ENCODE peak calls at places on chromosomes 5 and 9, in six cellular contexts. Z is H1, R is lower leg skin, K is bronchial epithelial cell, Q is WTC11, C is cardiac fibroblast. W is an unnamed sample.

GRCh38 chr5:136016945-136017530 is 11.8 kb upstream of the TGFBI start:
- DNase-seq in Q (no peak), Z (no peak), C (peak), R (no peak), K (peak), W (no peak)

GRCh38 chr5:170517411-170517810 is 13.6 kb downstream of the KCNIP1 start:
- DNase-seq in Z (no peak), C (no peak), Q (no peak), R (no peak), K (no peak), W (no peak)

GRCh38 chr5:24232929-24233328 is 411.8 kb downstream of the CDH10 start:
- DNase-seq in K (no peak), R (no peak), C (no peak), Q (no peak), Z (no peak), W (no peak)

GRCh38 chr9:112751059-112751795 is 667 bp downstream of the SNX30 start:
- DNase-seq in K (peak), Z (peak), C (peak), Q (peak), R (peak), W (peak)

GRCh38 chr5:91840412-91840811 is 457.3 kb upstream of the ARRDC3 start:
- DNase-seq in K (no peak), C (no peak), Z (no peak), R (no peak), Q (no peak), W (no peak)

GRCh38 chr5:158398360-158399201 is 539.6 kb upstream of the CLINT1 start:
- DNase-seq in Q (no peak), C (no peak), K (no peak), Z (no peak), R (no peak), W (no peak)

GRCh38 chr5:103259705-103260355 is 1.3 kb downstream of the MACIR start:
- DNase-seq in C (peak), Z (peak), K (peak), Q (peak), R (peak), W (peak)

GRCh38 chr5:143063175-143063970 is 293.2 kb downstream of the ARHGAP26 start:
- DNase-seq in Z (no peak), R (peak), Q (no peak), C (peak), K (no peak), W (no peak)

GRCh38 chr9:69121155-69122085 is 52.7 kb upstream of the TJP2 start:
- DNase-seq in C (peak), Q (peak), K (no peak), R (peak), Z (peak), W (peak)

GRCh38 chr5:73436535-73437125 is 11.9 kb downstream of the FOXD1 start:
- DNase-seq in C (no peak), Q (peak), Z (peak), R (no peak), K (no peak), W (peak)

GRCh38 chr9:20292002-20292401 is 330.3 kb downstream of the MLLT3 start:
- DNase-seq in K (peak), Z (no peak), C (peak), R (no peak), Q (no peak), W (no peak)

GRCh38 chr5:127355342-127355741 is 64.7 kb downstream of the MEGF10 start:
- DNase-seq in K (no peak), Z (no peak), R (no peak), C (no peak), Q (no peak), W (no peak)

GRCh38 chr9:68454579-68455334 is 85.9 kb downstream of the TMEM252 start:
- DNase-seq in R (no peak), Q (no peak), Z (no peak), C (no peak), K (no peak), W (no peak)

GRCh38 chr9:99398241-99398640 is 176.2 kb downstream of the SEC61B start:
- DNase-seq in K (no peak), C (no peak), Z (no peak), R (no peak), Q (no peak), W (no peak)

GRCh38 chr5:882253-883185 is 10.1 kb downstream of the BRD9 start:
- DNase-seq in Z (no peak), Q (no peak), C (no peak), R (no peak), K (no peak), W (no peak)

GRCh38 chr5:34913072-34913471 is 2.2 kb downstream of the RAD1 start:
- DNase-seq in K (no peak), Z (no peak), Q (no peak), R (no peak), C (peak), W (no peak)

GRCh38 chr5:77143998-77144836 is 57.1 kb upstream of the ZBED3 start:
- DNase-seq in Z (peak), R (peak), Q (peak), C (peak), K (peak), W (peak)

GRCh38 chr9:137919649-137920101 is 42.1 kb downstream of the CACNA1B start:
- DNase-seq in Q (no peak), Z (no peak), R (no peak), C (no peak), K (no peak), W (no peak)

GRCh38 chr9:22401671-22402070 is 45.0 kb upstream of the DMRTA1 start:
- DNase-seq in Q (no peak), Z (no peak), K (no peak), C (no peak), R (no peak), W (no peak)

GRCh38 chr9:18256574-18256973 is 217.4 kb upstream of the ADAMTSL1 start:
- DNase-seq in Q (no peak), Z (no peak), K (peak), R (no peak), C (peak), W (no peak)

GRCh38 chr9:115213777-115214428 is 95.9 kb upstream of the TNC start:
- DNase-seq in C (peak), R (peak), Z (no peak), K (peak), Q (no peak), W (no peak)

GRCh38 chr5:54178991-54179390 is 131.4 kb downstream of the ARL15 start:
- DNase-seq in R (no peak), Q (no peak), Z (no peak), C (no peak), K (no peak), W (no peak)

GRCh38 chr5:33557605-33558004 is 116.8 kb downstream of the TARS1 start:
- DNase-seq in Q (no peak), Z (no peak), C (no peak), K (no peak), R (no peak), W (no peak)

DNA sequence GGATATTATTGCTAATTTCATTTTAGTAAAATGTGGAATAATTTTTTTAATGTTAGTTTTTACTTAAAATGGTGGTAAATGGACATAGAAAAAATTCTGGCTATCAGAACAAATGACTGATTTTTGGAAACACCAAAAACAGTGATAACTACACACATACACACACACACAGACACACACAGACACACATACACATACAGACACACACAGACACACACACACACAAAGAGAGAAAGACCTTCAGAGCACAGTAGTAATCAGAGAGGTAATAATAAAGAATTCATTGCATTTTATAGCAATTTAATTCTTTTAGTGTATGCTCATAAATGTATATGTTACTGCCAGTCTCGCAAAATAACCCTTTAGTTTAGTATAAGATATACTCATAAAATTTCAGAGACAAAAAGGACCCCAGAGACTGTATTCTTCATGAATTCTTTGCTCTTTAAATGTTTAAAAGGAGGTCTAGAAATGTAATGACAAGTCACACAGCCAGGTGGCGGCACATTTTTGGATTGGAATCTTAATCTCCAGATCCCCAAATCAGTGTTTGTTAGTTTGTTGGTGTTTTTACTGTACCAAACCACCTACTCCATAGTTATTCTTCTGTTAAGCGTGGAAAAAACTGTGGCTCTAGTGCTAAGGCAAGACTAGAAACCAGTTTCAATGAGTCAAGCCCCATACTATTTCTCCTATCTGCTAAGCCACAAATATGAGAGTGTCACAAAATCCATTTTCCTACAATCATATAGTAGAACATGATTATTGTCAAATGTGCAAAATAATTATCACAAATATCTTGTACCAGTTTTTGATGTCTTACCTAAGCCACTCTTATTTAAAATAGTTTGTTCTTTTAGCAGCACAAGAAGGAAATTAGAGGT is 109.9 kb downstream of the EDIL3 start:
- DNase-seq in Z (peak), Q (peak), K (peak), R (peak), C (peak), W (peak)
- TF ChIP-seq CTCF in Z (peak), Q (peak), K (peak), R (no peak), C (peak), W (peak)

GRCh38 chr5:114018178-114018577 is 343.7 kb upstream of the KCNN2 start:
- DNase-seq in K (no peak), R (no peak), Z (no peak), C (no peak), Q (no peak), W (no peak)
- TF ChIP-seq CTCF in K (no peak), R (no peak), Z (peak), C (no peak), Q (no peak), W (no peak)

GRCh38 chr5:10222326-10222725 is 27.4 kb downstream of the ATPSCKMT start:
- DNase-seq in R (no peak), Q (no peak), K (no peak), Z (no peak), C (no peak), W (no peak)

GRCh38 chr5:10219068-10219467 is 30.6 kb downstream of the ATPSCKMT start:
- DNase-seq in Z (no peak), R (no peak), Q (no peak), K (no peak), C (no peak), W (no peak)

GRCh38 chr5:10218658-10219057 is 31.0 kb downstream of the ATPSCKMT start:
- DNase-seq in Q (no peak), R (no peak), Z (no peak), C (no peak), K (no peak), W (no peak)

GRCh38 chr5:10216107-10216506 is 33.6 kb downstream of the ATPSCKMT start:
- DNase-seq in Q (no peak), K (no peak), Z (no peak), C (no peak), R (no peak), W (no peak)

DNA sequence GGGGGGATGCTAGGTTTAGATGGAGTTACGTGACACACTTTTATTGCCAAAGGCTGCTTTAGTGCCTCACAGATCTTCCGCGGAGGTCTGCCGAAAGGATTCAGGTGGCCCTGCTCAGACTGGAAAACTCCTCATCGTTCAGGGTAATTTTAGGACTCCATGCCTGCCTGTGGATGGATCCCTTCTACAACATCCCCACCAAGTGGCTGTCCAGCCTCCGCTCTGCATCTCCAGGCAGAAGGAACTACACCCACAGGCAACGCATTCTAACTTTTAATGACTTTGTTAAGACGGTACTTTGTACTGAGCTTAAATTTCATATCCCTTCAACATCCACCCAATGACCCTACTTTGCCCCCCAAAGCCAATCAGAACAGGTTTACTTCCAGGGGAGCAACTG is 29.4 kb downstream of the ATPSCKMT start:
- DNase-seq in C (no peak), Z (no peak), R (no peak), Q (peak), K (no peak), W (no peak)
- TF ChIP-seq CTCF in C (no peak), Z (peak), R (no peak), Q (no peak), K (no peak), W (no peak)

GRCh38 chr9:121038452-121039203 is 11.4 kb downstream of the C5 start:
- DNase-seq in R (no peak), C (no peak), Z (no peak), Q (no peak), K (no peak), W (no peak)

GRCh38 chr9:121029469-121029868 is 20.6 kb downstream of the C5 start:
- DNase-seq in C (no peak), Q (no peak), Z (no peak), R (no peak), K (no peak), W (no peak)

DNA sequence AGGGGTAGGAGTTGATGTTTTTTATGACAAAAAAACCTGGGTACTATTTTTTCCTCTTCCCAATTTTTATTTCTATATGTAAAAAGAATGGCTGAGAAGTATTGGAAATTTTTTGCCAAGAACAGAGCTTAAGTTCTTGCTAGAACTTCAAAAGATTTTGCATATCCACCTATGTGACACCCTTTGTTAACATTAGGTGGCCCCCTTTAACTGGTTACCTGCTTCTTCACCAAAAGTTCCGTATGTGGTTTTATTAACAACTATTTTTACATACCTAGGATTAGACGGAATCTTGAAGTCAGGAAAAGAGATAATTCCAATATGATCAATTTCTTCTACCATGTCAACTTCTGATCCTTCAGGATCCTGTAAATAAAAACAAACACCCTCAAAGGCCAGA is 15.5 kb downstream of the C5 start:
- DNase-seq in Q (no peak), C (no peak), Z (no peak), R (no peak), K (no peak), W (no peak)
- TF ChIP-seq CTCF in Q (no peak), C (no peak), Z (no peak), R (no peak), K (no peak), W (no peak)

GRCh38 chr5:175485631-175486030 is 7.3 kb downstream of the SFXN1 start:
- DNase-seq in R (no peak), Z (no peak), K (no peak), Q (no peak), C (no peak), W (no peak)
- TF ChIP-seq CTCF in R (no peak), Z (no peak), K (no peak), Q (no peak), C (no peak), W (no peak)

DNA sequence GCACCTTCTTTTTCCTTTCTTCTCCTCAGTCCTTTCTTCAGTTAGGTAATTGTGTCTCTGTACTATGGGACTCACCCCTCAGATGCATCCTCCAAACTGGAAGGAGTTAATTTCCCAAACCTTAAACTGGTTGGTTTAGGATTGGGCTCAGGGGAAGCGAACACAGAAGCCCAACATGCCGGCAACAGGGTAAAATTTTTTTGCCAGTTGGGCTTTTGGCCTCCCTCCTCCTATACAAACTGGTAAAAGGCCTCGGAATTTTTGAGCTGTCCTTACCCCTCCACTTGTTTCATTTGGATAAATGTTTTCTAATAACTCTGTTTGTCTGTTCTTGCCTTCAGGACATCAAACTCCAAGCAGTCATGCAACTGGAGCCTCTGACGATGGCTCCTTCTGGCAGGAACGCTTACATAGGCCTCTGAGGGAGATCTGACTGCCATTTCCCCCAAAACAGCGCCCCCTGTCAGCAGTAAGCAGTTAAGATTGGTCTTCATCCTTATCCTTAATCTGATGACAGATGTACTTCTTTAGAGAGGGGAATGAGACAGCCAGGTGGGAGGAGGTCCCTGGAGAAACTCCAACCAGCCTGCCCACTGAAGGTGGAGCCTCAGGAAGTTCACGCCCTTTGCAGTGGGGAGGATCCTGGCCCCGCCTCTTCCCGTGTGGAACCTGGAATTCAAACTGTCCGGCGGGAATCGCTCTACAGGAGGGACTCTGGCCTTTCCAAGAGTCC is 57.8 kb upstream of the SPINK5 start:
- DNase-seq in Z (peak), K (no peak), C (no peak), Q (peak), R (no peak), W (no peak)
- TF ChIP-seq CTCF in Z (peak), K (no peak), C (peak), Q (peak), R (no peak), W (no peak)

DNA sequence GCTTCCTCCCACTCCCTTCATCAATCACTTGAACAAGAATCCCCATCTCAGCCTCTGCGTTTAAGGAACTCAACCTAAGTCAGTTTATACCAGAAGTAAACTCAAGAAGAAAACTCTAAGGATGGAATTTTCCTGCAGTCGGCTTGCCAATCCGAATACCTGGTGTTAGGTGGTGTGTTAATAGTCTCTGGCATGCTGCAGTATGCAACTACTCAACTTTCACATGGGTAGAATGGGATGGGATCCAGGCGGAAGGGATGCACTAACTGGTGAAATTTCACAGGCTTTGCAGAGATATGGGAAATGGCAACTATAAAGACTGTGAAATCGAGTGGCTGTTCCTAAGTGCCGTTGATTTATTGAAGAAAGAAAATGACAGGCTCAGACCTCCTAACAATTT is 560.6 kb downstream of the TLE1 start:
- DNase-seq in Z (no peak), C (no peak), R (no peak), Q (no peak), K (no peak), W (no peak)
- TF ChIP-seq CTCF in Z (no peak), C (no peak), R (no peak), Q (no peak), K (no peak), W (no peak)

GRCh38 chr9:93909242-93909616 is 45.9 kb downstream of the BARX1 start:
- DNase-seq in K (no peak), Z (no peak), Q (no peak), C (no peak), R (no peak), W (no peak)
- TF ChIP-seq CTCF in K (no peak), Z (no peak), Q (no peak), C (no peak), R (no peak), W (no peak)

DNA sequence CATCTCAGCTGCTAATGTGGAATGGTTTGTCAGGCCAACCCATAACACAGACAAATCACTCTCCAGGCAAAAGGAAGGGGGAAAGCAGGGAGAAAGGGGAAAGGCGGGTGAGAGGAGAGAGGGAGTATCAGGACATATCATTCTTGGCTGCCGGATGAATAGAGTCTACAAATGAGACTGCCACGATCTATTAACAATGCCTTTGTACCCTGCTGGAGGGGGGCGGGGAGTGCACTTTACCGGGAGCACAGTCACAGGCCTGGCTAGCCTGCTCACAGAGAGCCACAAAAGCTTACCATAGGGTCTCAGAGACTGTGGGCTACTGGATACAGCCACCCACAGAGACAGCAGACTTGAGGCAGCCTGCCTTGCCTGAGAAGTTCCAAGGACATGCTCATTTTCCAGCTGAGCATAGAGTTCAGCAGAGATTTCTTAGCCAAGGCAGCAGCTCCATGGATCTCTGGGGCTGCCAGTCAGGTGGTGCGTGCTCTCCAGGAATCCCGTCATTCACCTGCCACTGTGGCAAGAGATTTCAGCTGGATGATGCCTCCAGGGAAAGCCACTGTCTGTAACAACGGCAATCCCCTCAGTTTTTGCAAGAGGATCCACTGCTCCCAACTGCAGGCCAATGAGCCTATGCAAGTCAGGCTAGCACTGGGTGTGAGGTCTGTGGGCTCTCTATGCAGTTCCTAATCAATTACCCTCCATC is 217.8 kb upstream of the PANK3 start:
- DNase-seq in C (no peak), K (no peak), Z (no peak), Q (no peak), R (no peak), W (no peak)
- TF ChIP-seq CTCF in C (no peak), K (no peak), Z (no peak), Q (no peak), R (no peak), W (no peak)

W was measured in glutamatergic neuron.